ENCODE peak calls at places on chromosomes 2 and 18, in six cellular contexts. P, J, M, C, K and H are unnamed samples.

GRCh38 chr18:58970943-58971799 is 106.5 kb downstream of the ZNF532 start:
- DNase-seq in P (no peak), J (peak; percentile 47), M (no peak), C (no peak), K (no peak), H (no peak)

GRCh38 chr2:176830362-176830761 is 382.2 kb upstream of the HNRNPA3 start:
- DNase-seq in P (no peak), J (no peak), M (no peak), C (no peak), K (no peak), H (no peak)

GRCh38 chr2:20574930-20575329 is 76.0 kb downstream of the HS1BP3 start:
- DNase-seq in P (no peak), J (no peak), M (no peak), C (no peak), K (no peak), H (no peak)

GRCh38 chr2:109670556-109671411 is 56.6 kb downstream of the SOWAHC start:
- DNase-seq in P (no peak), J (no peak), M (no peak), C (no peak), K (no peak), H (no peak)

GRCh38 chr18:79123948-79124347 is 54.8 kb downstream of the ATP9B start:
- DNase-seq in P (no peak), J (peak; percentile 23), M (no peak), C (no peak), K (no peak), H (no peak)

GRCh38 chr2:17043173-17043572 is 377.5 kb upstream of the CYRIA start:
- DNase-seq in P (no peak), J (peak; percentile 72), M (no peak), C (peak; percentile 56), K (no peak), H (peak; percentile 1)

GRCh38 chr2:19748073-19748375 is 153.8 kb downstream of the TTC32 start:
- DNase-seq in P (no peak), J (no peak), M (peak; percentile 71), C (no peak), K (no peak), H (no peak)

GRCh38 chr18:57843403-57843802 is 40.3 kb upstream of the ATP8B1 start:
- DNase-seq in P (no peak), J (no peak), M (no peak), C (no peak), K (no peak), H (no peak)

GRCh38 chr2:17879137-17879912 is 858 bp downstream of the KCNS3 start:
- DNase-seq in P (no peak), J (peak; percentile 86), M (peak; percentile 92), C (peak; percentile 35), K (peak; percentile 76), H (no peak)

GRCh38 chr18:45167631-45168225 is 447.5 kb upstream of the SLC14A2 start:
- DNase-seq in P (no peak), J (peak; percentile 91), M (no peak), C (peak; percentile 57), K (no peak), H (no peak)

GRCh38 chr2:47849368-47849767 is 56.9 kb downstream of the FBXO11 start:
- DNase-seq in P (no peak), J (no peak), M (no peak), C (no peak), K (no peak), H (no peak)

DNA sequence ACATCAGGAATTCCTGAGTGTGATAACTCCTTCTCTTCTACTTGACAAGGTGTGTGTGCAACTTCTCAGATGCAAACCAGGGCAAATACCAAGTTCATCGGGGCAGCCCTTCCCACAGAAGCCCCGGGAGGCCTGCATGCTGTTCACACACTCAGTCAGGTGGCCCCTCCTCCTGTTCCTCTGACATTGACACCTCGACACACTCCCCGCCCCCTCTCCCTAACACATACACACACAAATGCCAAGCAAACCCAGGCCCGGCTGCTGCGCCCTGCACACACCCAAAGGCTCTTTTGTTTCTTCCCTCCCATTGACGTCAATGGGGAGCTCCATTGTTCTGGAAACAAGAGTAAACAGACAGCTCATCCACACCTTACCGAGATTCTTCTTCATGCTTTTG is 1.7 kb upstream of the PER2 start:
- DNase-seq in P (peak; percentile 82), J (no peak), M (peak; percentile 84), C (no peak), K (peak; percentile 80), H (no peak)
- H3K4me3 ChIP-seq in P (peak overlapping the region; percentile 70), J (no peak overlapping the region), M (no peak overlapping the region), C (no peak overlapping the region), K (no peak overlapping the region), H (no peak overlapping the region)

GRCh38 chr2:133607679-133608078 is 39.4 kb upstream of the NCKAP5 start:
- DNase-seq in P (no peak), J (no peak), M (no peak), C (peak; percentile 36), K (no peak), H (peak; percentile 36)

GRCh38 chr2:133608291-133608690 is 40.0 kb upstream of the NCKAP5 start:
- DNase-seq in P (no peak), J (no peak), M (no peak), C (no peak), K (no peak), H (no peak)

GRCh38 chr2:133605031-133605773 is 36.9 kb upstream of the NCKAP5 start:
- DNase-seq in P (no peak), J (no peak), M (no peak), C (no peak), K (no peak), H (no peak)

GRCh38 chr2:133609664-133610063 is 41.4 kb upstream of the NCKAP5 start:
- DNase-seq in P (no peak), J (no peak), M (no peak), C (no peak), K (no peak), H (no peak)

DNA sequence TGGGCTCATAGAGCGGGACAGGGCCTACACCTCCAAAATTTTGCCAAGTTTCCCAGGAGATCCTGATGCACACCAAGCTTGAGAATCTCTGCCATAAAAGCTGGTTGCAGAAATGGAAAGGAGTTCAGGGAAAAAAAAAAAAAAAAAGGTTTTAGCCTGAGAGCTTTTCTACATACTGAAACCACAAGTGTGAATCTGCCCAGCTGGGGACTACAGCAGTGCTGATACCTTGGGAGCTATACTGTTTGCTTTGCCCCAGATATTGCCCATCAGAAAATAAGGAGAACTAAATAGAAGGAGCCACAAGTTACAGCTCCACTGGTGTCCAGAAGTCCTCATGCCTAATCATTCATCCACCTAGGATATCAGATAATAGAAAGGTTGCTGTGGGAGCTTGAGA is 38.4 kb upstream of the NCKAP5 start:
- DNase-seq in P (no peak), J (no peak), M (no peak), C (no peak), K (no peak), H (no peak)
- H3K4me3 ChIP-seq in P (no peak overlapping the region), J (no peak overlapping the region), M (no peak overlapping the region), C (no peak overlapping the region), K (no peak overlapping the region), H (no peak overlapping the region)

GRCh38 chr2:108377815-108378630 is at the start of gene SULT1C4:
- DNase-seq in P (peak; percentile 72), J (peak; percentile 28), M (peak; percentile 36), C (peak; percentile 66), K (peak; percentile 57), H (no peak)
- H3K4me3 ChIP-seq in P (no peak within 1 kb of the TSS), J (no peak within 1 kb of the TSS), M (no peak within 1 kb of the TSS), C (peak within 1 kb of the TSS; percentile 39), K (peak within 1 kb of the TSS; percentile 54), H (peak within 1 kb of the TSS; percentile 14)

GRCh38 chr2:230900336-230900995 is 24.6 kb downstream of the GPR55 start:
- DNase-seq in P (peak; percentile 46), J (no peak), M (no peak), C (no peak), K (no peak), H (no peak)

GRCh38 chr2:230899786-230900185 is 25.3 kb downstream of the GPR55 start:
- DNase-seq in P (no peak), J (no peak), M (no peak), C (no peak), K (no peak), H (no peak)

GRCh38 chr2:230901006-230901405 is 24.0 kb downstream of the GPR55 start:
- DNase-seq in P (peak; percentile 10), J (no peak), M (no peak), C (no peak), K (no peak), H (no peak)

GRCh38 chr2:230903251-230904150 is 21.5 kb downstream of the GPR55 start:
- DNase-seq in P (peak; percentile 51), J (no peak), M (no peak), C (no peak), K (no peak), H (no peak)

GRCh38 chr2:230902180-230902899 is 22.7 kb downstream of the GPR55 start:
- DNase-seq in P (peak; percentile 81), J (peak; percentile 81), M (peak; percentile 86), C (peak; percentile 86), K (no peak), H (peak; percentile 42)
- H3K4me3 ChIP-seq in P (no peak overlapping the region), J (no peak overlapping the region), M (no peak overlapping the region), C (no peak overlapping the region), K (no peak overlapping the region), H (no peak overlapping the region)

GRCh38 chr2:10912076-10912731 is 470 bp downstream of the KCNF1 start:
- DNase-seq in P (peak; percentile 64), J (no peak), M (peak; percentile 81), C (no peak), K (no peak), H (no peak)
- H3K4me3 ChIP-seq in P (peak overlapping the region; percentile 23), J (peak overlapping the region; percentile 31), M (peak overlapping the region; percentile 48), C (peak overlapping the region; percentile 24), K (peak overlapping the region; percentile 39), H (peak overlapping the region; percentile 53)

GRCh38 chr2:105144128-105144940 is 97.2 kb upstream of the GPR45 start:
- DNase-seq in P (no peak), J (no peak), M (peak; percentile 78), C (no peak), K (no peak), H (no peak)

GRCh38 chr2:105142239-105142638 is 99.3 kb upstream of the GPR45 start:
- DNase-seq in P (no peak), J (no peak), M (peak; percentile 25), C (no peak), K (no peak), H (no peak)

GRCh38 chr2:105143094-105143466 is 98.5 kb upstream of the GPR45 start:
- DNase-seq in P (no peak), J (no peak), M (no peak), C (no peak), K (no peak), H (no peak)

GRCh38 chr2:105144941-105145300 is 96.6 kb upstream of the GPR45 start:
- DNase-seq in P (no peak), J (no peak), M (no peak), C (no peak), K (no peak), H (no peak)

GRCh38 chr2:105143467-105144127 is 97.9 kb upstream of the GPR45 start:
- DNase-seq in P (peak; percentile 79), J (peak; percentile 26), M (peak; percentile 92), C (no peak), K (no peak), H (no peak)
- H3K4me3 ChIP-seq in P (peak overlapping the region; percentile 52), J (peak overlapping the region; percentile 35), M (peak overlapping the region; percentile 57), C (peak overlapping the region; percentile 44), K (peak overlapping the region; percentile 33), H (peak overlapping the region; percentile 38)